ENCODE peak calls at places on chromosome 17, in four cellular contexts. One of them, this sample, is unnamed.

GRCh38 chr17:49556183-49556943 is 19.3 kb upstream of the NXPH3 start:
- DNase-seq in HCT116: peak; percentile 49
- DNase-seq in HepG2: peak; percentile 65
- DNase-seq in K562: peak; percentile 91
- DNase-seq in this sample: no peak

GRCh38 chr17:77819497-77819896 is 139.0 kb upstream of the TNRC6C start:
- DNase-seq in HCT116: no peak
- DNase-seq in HepG2: no peak
- DNase-seq in K562: no peak
- DNase-seq in this sample: no peak

GRCh38 chr17:28397687-28398279 is 8.2 kb downstream of the SLC46A1 start:
- DNase-seq in HCT116: no peak
- DNase-seq in HepG2: no peak
- DNase-seq in K562: no peak
- DNase-seq in this sample: no peak

GRCh38 chr17:21042434-21043295 is at the start of gene USP22:
- DNase-seq in HCT116: no peak
- DNase-seq in HepG2: no peak
- DNase-seq in K562: no peak
- DNase-seq in this sample: no peak

GRCh38 chr17:47847341-47848197 is 3.4 kb downstream of the SP6 start:
- DNase-seq in HCT116: no peak
- DNase-seq in HepG2: no peak
- DNase-seq in K562: no peak
- DNase-seq in this sample: no peak

GRCh38 chr17:75512946-75513666 is 2.2 kb downstream of the CASKIN2 start:
- DNase-seq in HCT116: no peak
- DNase-seq in HepG2: no peak
- DNase-seq in K562: no peak
- DNase-seq in this sample: no peak

GRCh38 chr17:44522883-44523671 is 19.9 kb upstream of the GPATCH8 start:
- DNase-seq in HCT116: peak; percentile 69
- DNase-seq in HepG2: peak; percentile 82
- DNase-seq in K562: peak; percentile 60
- DNase-seq in this sample: no peak

GRCh38 chr17:79575229-79575628 is 35.6 kb downstream of the RBFOX3 start:
- DNase-seq in HCT116: no peak
- DNase-seq in HepG2: no peak
- DNase-seq in K562: no peak
- DNase-seq in this sample: no peak

GRCh38 chr17:8630802-8631553 is 453 bp upstream of the MYH10 start:
- DNase-seq in HCT116: peak; percentile 99
- DNase-seq in HepG2: peak; percentile 99
- DNase-seq in K562: peak; percentile 93
- DNase-seq in this sample: peak; percentile 74

GRCh38 chr17:45824475-45824874 is 20.2 kb upstream of the SPPL2C start:
- DNase-seq in HCT116: no peak
- DNase-seq in HepG2: no peak
- DNase-seq in K562: no peak
- DNase-seq in this sample: no peak

GRCh38 chr17:5898406-5898805 is 171.8 kb upstream of the WSCD1 start:
- DNase-seq in HCT116: no peak
- DNase-seq in HepG2: no peak
- DNase-seq in K562: no peak
- DNase-seq in this sample: no peak

GRCh38 chr17:31349454-31349853 is 28.0 kb upstream of the EVI2A start:
- DNase-seq in HCT116: no peak
- DNase-seq in HepG2: no peak
- DNase-seq in K562: no peak
- DNase-seq in this sample: no peak

GRCh38 chr17:48613862-48614694 is 1.0 kb downstream of the HOXB8 start:
- DNase-seq in HCT116: no peak
- DNase-seq in HepG2: no peak
- DNase-seq in K562: no peak
- DNase-seq in this sample: no peak

GRCh38 chr17:4945176-4945943 is 3.0 kb downstream of the PFN1 start:
- DNase-seq in HCT116: peak; percentile 82
- DNase-seq in HepG2: peak; percentile 59
- DNase-seq in K562: peak; percentile 39
- DNase-seq in this sample: peak; percentile 83

GRCh38 chr17:39979021-39979660 is 1.5 kb upstream of the PSMD3 start:
- DNase-seq in HCT116: no peak
- DNase-seq in HepG2: no peak
- DNase-seq in K562: no peak
- DNase-seq in this sample: no peak

GRCh38 chr17:83180264-83180995 is 101.0 kb downstream of the METRNL start:
- DNase-seq in HCT116: no peak
- DNase-seq in HepG2: no peak
- DNase-seq in K562: no peak
- DNase-seq in this sample: no peak

GRCh38 chr17:7476474-7476873 is 3.0 kb downstream of the ZBTB4 start:
- DNase-seq in HCT116: no peak
- DNase-seq in HepG2: no peak
- DNase-seq in K562: no peak
- DNase-seq in this sample: no peak

GRCh38 chr17:57808882-57809281 is 41.0 kb downstream of the MRPS23 start:
- DNase-seq in HCT116: no peak
- DNase-seq in HepG2: no peak
- DNase-seq in K562: no peak
- DNase-seq in this sample: no peak

GRCh38 chr17:55601874-55602364 is 90.7 kb upstream of the SMIM36 start:
- DNase-seq in HCT116: peak; percentile 41
- DNase-seq in HepG2: peak; percentile 39
- DNase-seq in K562: peak; percentile 16
- DNase-seq in this sample: peak; percentile 33

GRCh38 chr17:33398386-33398785 is 105.3 kb upstream of the ASIC2 start:
- DNase-seq in HCT116: no peak
- DNase-seq in HepG2: no peak
- DNase-seq in K562: no peak
- DNase-seq in this sample: no peak

GRCh38 chr17:33403194-33403593 is 110.1 kb upstream of the ASIC2 start:
- DNase-seq in HCT116: no peak
- DNase-seq in HepG2: no peak
- DNase-seq in K562: no peak
- DNase-seq in this sample: no peak

GRCh38 chr17:33404070-33404770 is 111.1 kb upstream of the ASIC2 start:
- DNase-seq in HCT116: no peak
- DNase-seq in HepG2: no peak
- DNase-seq in K562: no peak
- DNase-seq in this sample: no peak

GRCh38 chr17:33396818-33397217 is 103.7 kb upstream of the ASIC2 start:
- DNase-seq in HCT116: no peak
- DNase-seq in HepG2: no peak
- DNase-seq in K562: no peak
- DNase-seq in this sample: no peak

GRCh38 chr17:33401253-33401652 is 108.2 kb upstream of the ASIC2 start:
- DNase-seq in HCT116: no peak
- DNase-seq in HepG2: no peak
- DNase-seq in K562: no peak
- DNase-seq in this sample: no peak
- TF ChIP-seq POLR2AphosphoS5 in HCT116: no peak
- TF ChIP-seq POLR2AphosphoS5 in HepG2: no peak
- TF ChIP-seq POLR2AphosphoS5 in K562: no peak
- TF ChIP-seq POLR2AphosphoS5 in this sample: no peak

DNA sequence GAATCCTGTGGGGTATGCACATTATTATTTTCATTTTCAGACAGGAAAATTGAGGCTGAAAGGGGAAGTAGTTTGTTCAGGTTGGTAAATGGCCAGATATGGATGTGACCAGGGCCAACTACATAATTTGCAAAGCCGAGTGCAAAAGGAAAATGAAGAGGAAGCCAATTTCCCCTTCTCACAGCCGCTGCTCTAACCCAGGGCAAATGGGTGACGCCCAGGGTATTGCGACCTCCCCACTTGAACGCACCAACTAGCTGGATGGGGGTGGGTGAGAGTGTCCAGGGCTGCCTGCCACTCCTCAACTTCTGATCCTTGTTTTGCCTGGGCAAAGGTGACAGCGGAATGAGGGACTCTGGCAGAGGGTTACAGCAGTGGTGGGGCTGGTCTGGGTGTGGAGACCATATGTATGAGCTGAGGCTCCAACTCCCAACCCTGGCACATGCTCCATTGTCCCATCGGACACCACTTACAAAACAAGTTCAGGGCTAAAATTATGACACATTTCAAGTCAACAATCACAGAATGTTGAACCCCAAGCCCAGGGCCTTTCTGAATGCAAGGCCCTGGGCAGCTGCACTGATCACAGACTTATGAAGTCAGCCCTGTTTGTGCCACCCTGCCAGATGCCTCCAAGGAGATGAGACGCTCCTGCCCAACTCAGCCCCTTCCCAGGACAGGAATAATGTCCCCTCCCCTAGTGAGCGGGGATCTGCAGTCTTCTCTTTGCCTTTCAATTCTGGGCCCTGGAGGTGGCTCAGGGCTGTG is 1.7 kb downstream of the ANKRD40CL start:
- DNase-seq in HCT116: no peak
- DNase-seq in HepG2: peak; percentile 29
- DNase-seq in K562: no peak
- DNase-seq in this sample: no peak
- TF ChIP-seq TCF7L2 in HCT116: no peak
- TF ChIP-seq TCF7L2 in HepG2: no peak
- TF ChIP-seq TCF7L2 in K562: no peak
- TF ChIP-seq TCF7L2 in this sample: no peak

GRCh38 chr17:56786989-56787482 is 46.7 kb downstream of the C17orf67 start:
- DNase-seq in HCT116: peak; percentile 90
- DNase-seq in HepG2: peak; percentile 73
- DNase-seq in K562: no peak
- DNase-seq in this sample: peak; percentile 65
- TF ChIP-seq POLR2AphosphoS5 in HCT116: peak; percentile 65
- TF ChIP-seq POLR2AphosphoS5 in HepG2: no peak
- TF ChIP-seq POLR2AphosphoS5 in K562: no peak
- TF ChIP-seq POLR2AphosphoS5 in this sample: no peak

GRCh38 chr17:65547253-65547670 is 14.2 kb downstream of the AXIN2 start:
- DNase-seq in HCT116: no peak
- DNase-seq in HepG2: peak; percentile 75
- DNase-seq in K562: no peak
- DNase-seq in this sample: no peak
- TF ChIP-seq TCF7L2 in HCT116: no peak
- TF ChIP-seq TCF7L2 in HepG2: no peak
- TF ChIP-seq TCF7L2 in K562: no peak
- TF ChIP-seq TCF7L2 in this sample: no peak

DNA sequence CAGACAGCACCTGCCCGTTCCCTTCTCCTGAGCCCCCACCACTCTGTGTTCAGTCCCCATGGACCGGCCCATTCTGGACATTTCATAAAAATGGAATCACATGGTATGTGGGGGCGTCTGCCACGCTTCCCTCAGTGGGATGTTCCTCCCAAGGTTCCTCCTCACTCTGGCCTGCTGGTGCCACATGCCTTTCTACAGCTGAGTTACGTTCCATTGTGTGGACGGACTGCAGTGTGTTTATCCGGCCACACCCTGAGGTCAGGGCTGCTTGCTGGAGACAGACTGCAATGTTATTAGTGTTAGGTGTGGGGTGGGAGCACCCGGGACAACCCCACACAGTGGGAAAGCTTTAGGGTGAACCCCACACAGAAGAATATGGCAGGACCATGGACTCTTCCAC is 5.9 kb upstream of the AATK start:
- DNase-seq in HCT116: no peak
- DNase-seq in HepG2: peak; percentile 28
- DNase-seq in K562: no peak
- DNase-seq in this sample: no peak
- TF ChIP-seq POLR2AphosphoS5 in HCT116: no peak
- TF ChIP-seq POLR2AphosphoS5 in HepG2: no peak
- TF ChIP-seq POLR2AphosphoS5 in K562: no peak
- TF ChIP-seq POLR2AphosphoS5 in this sample: no peak

DNA sequence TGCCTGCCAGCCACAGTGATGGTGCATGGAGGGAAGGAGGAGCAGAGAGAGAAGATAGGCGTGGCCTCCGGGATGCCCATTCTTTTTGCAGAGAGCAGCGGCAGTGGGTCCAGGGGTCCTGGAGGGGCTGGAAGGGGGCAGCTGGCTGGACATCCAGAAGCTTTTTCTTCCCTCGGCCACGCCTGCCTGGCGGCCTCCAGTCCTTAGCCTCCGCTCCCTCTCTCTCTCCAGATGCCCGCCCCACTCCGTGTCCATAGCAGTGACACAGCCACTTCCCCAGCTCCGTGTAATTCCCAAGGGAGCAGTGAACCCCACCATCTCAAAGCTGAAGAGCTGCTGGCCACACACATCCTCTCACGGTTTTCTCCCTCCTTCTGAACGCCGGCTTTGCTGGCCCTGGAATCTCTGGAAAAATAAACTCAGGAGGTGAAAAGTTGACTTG is 26.3 kb upstream of the CDC42EP4 start:
- DNase-seq in HCT116: no peak
- DNase-seq in HepG2: no peak
- DNase-seq in K562: no peak
- DNase-seq in this sample: no peak
- TF ChIP-seq TCF7L2 in HCT116: no peak
- TF ChIP-seq TCF7L2 in HepG2: no peak
- TF ChIP-seq TCF7L2 in K562: no peak
- TF ChIP-seq TCF7L2 in this sample: no peak

DNA sequence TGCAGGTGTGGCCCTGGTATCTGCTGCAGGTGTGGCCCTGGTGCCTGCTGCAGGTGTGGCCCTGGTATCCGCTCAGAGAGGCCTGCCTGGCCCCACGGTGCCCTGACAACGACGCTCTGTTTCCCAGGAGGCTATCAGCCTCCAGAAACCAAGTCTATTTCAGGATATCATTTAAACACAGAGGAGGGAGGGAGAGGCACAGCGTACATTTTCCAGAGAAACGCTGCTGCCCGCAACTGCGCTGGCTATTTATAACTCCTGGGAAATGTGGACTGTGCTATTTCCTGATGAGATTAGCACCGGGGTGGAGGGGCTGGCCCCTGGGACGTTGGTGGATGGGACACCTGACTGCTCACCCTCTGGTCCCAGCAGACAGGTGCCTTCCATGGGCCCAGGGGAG is 22.5 kb downstream of the TIMM22 start:
- DNase-seq in HCT116: no peak
- DNase-seq in HepG2: no peak
- DNase-seq in K562: no peak
- DNase-seq in this sample: no peak
- TF ChIP-seq POLR2AphosphoS5 in HCT116: no peak
- TF ChIP-seq POLR2AphosphoS5 in HepG2: no peak
- TF ChIP-seq POLR2AphosphoS5 in K562: no peak
- TF ChIP-seq POLR2AphosphoS5 in this sample: no peak